ENCODE peak calls at places on chromosome 18, in ten cellular contexts. V, O, I, G, C, R, K, B, F and E are unnamed samples.

GRCh38 chr18:3305933-3306332 is 44.0 kb downstream of the MYL12B start:
- DNase-seq in C (no peak), B (no peak), F (no peak), G (no peak), V (no peak), K (no peak), R (no peak), I (no peak), O (no peak), E (no peak)

GRCh38 chr18:43049021-43049420 is 66.5 kb downstream of the RIT2 start:
- DNase-seq in C (no peak), F (no peak), I (no peak), V (no peak), O (no peak), G (no peak), R (no peak), B (no peak), K (no peak), E (no peak)

GRCh38 chr18:44651453-44651852 is 29.2 kb upstream of the SETBP1 start:
- DNase-seq in B (peak), O (no peak), F (no peak), K (no peak), R (no peak), I (no peak), V (no peak), G (peak), C (no peak), E (no peak)

GRCh38 chr18:3333721-3334386 is 71.9 kb downstream of the MYL12B start:
- DNase-seq in C (no peak), R (no peak), B (no peak), V (no peak), O (no peak), G (no peak), F (no peak), K (no peak), I (no peak), E (no peak)

GRCh38 chr18:908631-909621 is 4.3 kb downstream of the ADCYAP1 start:
- DNase-seq in V (no peak), G (no peak), O (no peak), F (no peak), C (no peak), K (no peak), R (no peak), B (no peak), I (no peak), E (no peak)

GRCh38 chr18:46623541-46623940 is 33.5 kb downstream of the LOXHD1 start:
- DNase-seq in B (peak), K (no peak), R (no peak), C (peak), V (no peak), I (no peak), G (no peak), F (no peak), O (no peak), E (no peak)

GRCh38 chr18:369224-370010 is 101.6 kb upstream of the THOC1 start:
- DNase-seq in O (no peak), I (no peak), F (no peak), K (no peak), R (no peak), C (no peak), B (no peak), V (no peak), G (no peak), E (no peak)

GRCh38 chr18:24341361-24341760 is 56.3 kb downstream of the OSBPL1A start:
- DNase-seq in O (no peak), B (no peak), K (no peak), G (no peak), C (no peak), F (no peak), R (no peak), I (no peak), V (no peak), E (no peak)

GRCh38 chr18:25103468-25104155 is 248.4 kb downstream of the ZNF521 start:
- DNase-seq in F (no peak), I (no peak), G (no peak), V (no peak), B (no peak), O (no peak), C (no peak), R (no peak), K (no peak), E (no peak)

GRCh38 chr18:49811151-49811938 is 2.0 kb downstream of the ACAA2 start:
- DNase-seq in I (no peak), F (no peak), G (no peak), C (no peak), V (no peak), B (no peak), O (no peak), R (no peak), K (no peak), E (no peak)

GRCh38 chr18:34802938-34803337 is 92.8 kb downstream of the DTNA start:
- DNase-seq in F (no peak), R (no peak), G (no peak), I (no peak), C (no peak), K (no peak), B (no peak), V (no peak), O (no peak), E (no peak)

GRCh38 chr18:1965541-1965940 is 605.8 kb downstream of the METTL4 start:
- DNase-seq in R (no peak), I (no peak), F (no peak), V (no peak), B (no peak), K (no peak), G (no peak), C (no peak), O (no peak), E (no peak)

GRCh38 chr18:10190564-10190963 is 263.9 kb upstream of the APCDD1 start:
- DNase-seq in V (no peak), F (no peak), B (no peak), K (no peak), C (no peak), I (no peak), G (no peak), R (no peak), O (no peak), E (no peak)

GRCh38 chr18:73563345-73563744 is 584.3 kb downstream of the FBXO15 start:
- DNase-seq in V (no peak), O (no peak), C (no peak), B (no peak), R (no peak), F (no peak), I (no peak), K (no peak), G (no peak), E (no peak)

GRCh38 chr18:32389868-32390267 is 80.8 kb downstream of the GAREM1 start:
- DNase-seq in V (no peak), R (no peak), B (no peak), I (peak), O (no peak), C (no peak), F (no peak), G (no peak), K (peak), E (no peak)

DNA sequence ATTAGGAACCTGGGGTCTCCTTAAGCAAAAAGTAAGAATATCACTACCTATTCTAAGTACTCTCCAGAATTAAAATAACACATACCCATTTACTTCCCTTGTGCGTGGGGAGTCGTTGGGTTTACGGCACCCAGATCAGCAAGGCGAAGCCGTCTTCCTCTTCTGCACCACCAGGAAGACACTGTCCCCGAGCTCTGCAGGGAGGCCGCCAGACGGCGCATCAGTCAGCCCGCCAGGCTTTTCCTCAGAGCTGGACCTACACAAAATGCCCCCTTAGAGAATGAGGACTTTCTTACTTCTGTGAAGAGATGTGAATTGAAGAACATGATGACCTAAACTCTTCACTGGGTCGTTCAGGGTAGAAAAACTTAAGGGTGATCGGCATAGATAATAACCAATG is 526.5 kb downstream of the GALR1 start:
- DNase-seq in C (no peak), G (no peak), K (no peak), I (no peak), R (no peak), B (no peak), V (no peak), F (no peak), O (no peak), E (no peak)
- TF ChIP-seq POLR2A in C (no peak), G (no peak), K (no peak), I (no peak), R (no peak), B (no peak), V (no peak), F (no peak), O (no peak), E (no peak)

DNA sequence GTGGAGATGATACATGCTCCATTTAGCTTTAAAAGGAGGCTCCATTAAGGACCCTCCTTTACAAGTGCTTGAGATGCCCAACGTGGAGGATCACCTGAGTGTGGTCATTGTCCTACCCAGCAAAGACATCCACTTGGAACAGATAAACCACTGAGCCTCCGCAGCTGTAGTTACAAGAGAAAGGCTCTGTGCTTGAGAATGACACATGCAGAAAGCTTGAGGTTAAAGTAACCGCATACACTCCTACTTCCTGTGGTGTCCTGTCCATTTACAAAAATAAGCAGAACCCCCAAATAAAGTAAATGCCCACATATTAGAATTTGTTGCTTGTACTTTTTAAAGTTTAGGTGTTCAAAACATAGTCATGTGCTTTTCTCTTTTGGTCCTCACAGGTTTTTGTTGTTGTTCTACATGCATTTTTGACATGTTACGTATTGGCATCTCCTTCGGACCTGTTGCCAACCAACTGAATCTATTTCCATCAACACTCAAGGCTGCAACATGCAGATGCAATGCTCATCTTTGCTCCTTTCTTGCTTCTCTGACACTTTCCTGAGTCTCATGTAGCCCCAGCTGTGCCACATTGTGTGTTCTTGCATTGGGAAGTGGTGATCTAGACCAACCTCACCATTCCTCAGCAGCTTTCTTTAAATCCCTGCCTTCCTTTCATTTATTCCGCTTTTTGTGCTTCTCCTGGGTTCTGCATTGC is 56.0 kb downstream of the SERPINB7 start:
- DNase-seq in I (no peak), R (no peak), C (no peak), B (no peak), F (no peak), G (no peak), V (no peak), K (no peak), O (no peak), E (no peak)
- TF ChIP-seq POLR2A in I (no peak), R (no peak), C (no peak), B (no peak), F (no peak), G (no peak), V (no peak), K (no peak), O (no peak), E (no peak)

GRCh38 chr18:48408111-48408726 is 964 bp downstream of the ZBTB7C start:
- DNase-seq in F (no peak), V (no peak), B (peak), R (no peak), C (no peak), K (no peak), O (no peak), G (no peak), I (no peak), E (no peak)

GRCh38 chr18:48409591-48410094 is 460 bp upstream of the ZBTB7C start:
- DNase-seq in B (peak), O (no peak), C (no peak), I (no peak), G (no peak), R (peak), F (no peak), K (no peak), V (no peak), E (peak)

GRCh38 chr18:48410095-48410920 is 1.1 kb upstream of the ZBTB7C start:
- DNase-seq in G (peak), O (peak), C (peak), I (peak), V (peak), F (peak), K (peak), B (peak), R (peak), E (peak)

GRCh38 chr18:48407358-48407757 is 1.8 kb downstream of the ZBTB7C start:
- DNase-seq in R (no peak), G (no peak), V (no peak), F (no peak), C (no peak), K (no peak), I (no peak), O (no peak), B (no peak), E (no peak)

GRCh38 chr18:48408727-48409590 is at the start of gene ZBTB7C:
- DNase-seq in G (no peak), O (no peak), B (peak), K (peak), C (no peak), I (peak), V (no peak), R (no peak), F (no peak), E (peak)
- TF ChIP-seq POLR2A in G (no peak), O (no peak), B (no peak), K (no peak), C (no peak), I (no peak), V (no peak), R (no peak), F (no peak), E (no peak)

GRCh38 chr18:56984731-56985130 is 162.2 kb upstream of the BOD1L2 start:
- DNase-seq in F (no peak), I (peak), R (no peak), B (no peak), V (no peak), C (no peak), O (peak), G (no peak), K (no peak), E (no peak)

GRCh38 chr18:56987236-56987635 is 159.7 kb upstream of the BOD1L2 start:
- DNase-seq in O (no peak), K (no peak), F (no peak), V (no peak), I (no peak), C (no peak), B (no peak), G (no peak), R (no peak), E (no peak)

GRCh38 chr18:56986829-56987228 is 160.1 kb upstream of the BOD1L2 start:
- DNase-seq in O (peak), K (no peak), R (no peak), B (no peak), I (no peak), C (no peak), G (peak), F (no peak), V (no peak), E (no peak)

GRCh38 chr18:56982756-56983155 is 164.1 kb upstream of the BOD1L2 start:
- DNase-seq in C (no peak), R (no peak), B (no peak), V (no peak), K (no peak), I (no peak), O (no peak), F (no peak), G (no peak), E (peak)

DNA sequence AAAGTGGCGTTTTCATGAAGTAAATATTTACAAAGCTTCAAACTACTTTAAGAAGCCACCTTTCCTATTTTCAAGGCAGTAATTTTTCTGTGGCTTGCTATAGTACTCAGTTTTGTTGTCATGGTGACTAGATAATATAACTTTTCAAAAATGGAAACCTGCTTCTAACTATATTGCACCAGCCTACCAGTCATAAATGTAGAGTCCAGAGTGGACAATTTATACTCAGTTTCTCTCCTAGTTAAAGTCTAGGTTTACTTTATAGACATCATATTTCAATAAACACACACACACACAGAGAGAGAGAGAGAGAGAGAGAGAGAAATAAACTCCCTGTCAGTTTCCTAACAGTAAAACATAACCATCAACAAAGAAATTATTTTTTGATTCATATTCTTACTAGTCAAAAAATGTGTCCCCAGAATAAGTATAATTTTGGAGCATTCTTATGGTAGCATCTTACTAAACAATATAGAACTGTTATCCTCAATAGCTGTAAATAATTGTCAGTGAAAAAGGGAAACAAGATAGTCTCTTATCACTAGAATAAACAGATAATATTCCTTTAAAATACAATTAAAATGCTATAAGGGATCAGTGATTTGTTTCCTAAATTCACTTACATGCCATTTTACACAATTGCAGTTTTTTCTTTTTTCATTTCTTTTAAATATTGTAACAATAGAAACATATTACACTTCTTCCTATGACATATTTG is 163.5 kb upstream of the BOD1L2 start:
- DNase-seq in O (no peak), G (no peak), B (no peak), V (no peak), I (no peak), K (no peak), R (no peak), F (no peak), C (no peak), E (no peak)
- TF ChIP-seq POLR2A in O (no peak), G (no peak), B (no peak), V (no peak), I (no peak), K (no peak), R (no peak), F (no peak), C (no peak), E (no peak)

GRCh38 chr18:63319383-63320040 is at the start of gene BCL2:
- DNase-seq in O (no peak), C (peak), K (no peak), B (peak), I (no peak), G (peak), F (no peak), V (peak), R (no peak), E (peak)

GRCh38 chr18:63318882-63319382 is 637 bp downstream of the BCL2 start:
- DNase-seq in I (no peak), V (no peak), F (no peak), O (no peak), B (peak), G (no peak), R (no peak), K (no peak), C (no peak), E (peak)

GRCh38 chr18:63316612-63317555 is 2.7 kb downstream of the BCL2 start:
- DNase-seq in G (no peak), F (no peak), C (peak), I (no peak), B (no peak), V (no peak), R (no peak), K (no peak), O (no peak), E (no peak)

GRCh38 chr18:63317556-63317946 is 2.0 kb downstream of the BCL2 start:
- DNase-seq in O (no peak), B (no peak), R (no peak), C (no peak), K (no peak), F (no peak), I (no peak), G (no peak), V (no peak), E (peak)

GRCh38 chr18:63317982-63318881 is 1.3 kb downstream of the BCL2 start:
- DNase-seq in F (no peak), R (peak), B (no peak), G (no peak), V (peak), C (peak), O (no peak), I (peak), K (peak), E (peak)
- TF ChIP-seq POLR2A in F (no peak), R (no peak), B (no peak), G (no peak), V (no peak), C (no peak), O (no peak), I (peak), K (no peak), E (no peak)

GRCh38 chr18:12287684-12288405 is 20.2 kb upstream of the TUBB6 start:
- DNase-seq in I (peak), K (peak), B (peak), R (peak), O (peak), G (peak), C (no peak), V (peak), F (peak), E (peak)
- TF ChIP-seq POLR2A in I (peak), K (no peak), B (no peak), R (no peak), O (no peak), G (no peak), C (no peak), V (peak), F (no peak), E (no peak)

DNA sequence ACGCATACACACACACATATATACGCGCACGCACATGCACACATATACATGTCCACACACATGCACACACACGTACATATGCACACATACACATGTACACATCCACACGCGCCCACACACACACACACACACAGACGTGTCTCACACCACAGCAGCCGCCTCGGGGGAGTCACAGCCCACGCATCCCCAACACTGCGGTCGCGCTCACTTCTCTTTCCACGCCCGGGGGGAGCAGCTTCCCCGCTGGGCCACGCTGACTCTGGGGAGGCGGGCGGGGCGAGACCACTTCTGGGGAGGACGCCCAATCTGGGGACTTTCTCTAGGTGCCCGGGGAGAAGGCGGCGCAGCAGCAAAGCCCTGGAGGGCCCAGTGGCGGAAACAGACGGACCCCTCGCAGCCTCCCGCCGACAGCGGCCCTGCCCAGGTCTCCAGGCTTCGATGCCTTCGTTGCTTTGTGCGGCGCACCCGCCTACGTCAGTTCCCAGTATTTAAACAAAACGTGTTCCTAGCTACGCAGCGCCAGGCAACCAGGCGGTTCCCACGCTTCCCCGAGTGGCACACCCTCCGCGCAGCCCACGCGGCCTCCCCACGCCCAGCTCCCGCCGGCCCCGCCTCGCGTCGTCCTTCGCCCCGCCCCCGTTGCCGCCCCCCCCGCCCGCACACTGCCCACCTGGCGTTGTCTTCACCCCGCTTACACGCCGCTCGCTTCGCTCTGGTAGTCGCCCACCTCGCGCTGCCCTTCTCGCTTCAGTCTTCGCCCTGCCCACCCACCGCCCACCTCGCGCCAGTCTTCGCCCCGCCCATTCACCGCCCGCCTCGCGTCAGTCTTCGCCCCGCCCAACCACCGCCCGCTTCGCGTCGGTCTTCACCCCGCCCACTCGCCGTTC is 810 bp upstream of the RBFA start:
- DNase-seq in O (no peak), C (peak), F (no peak), B (no peak), K (no peak), V (peak), I (peak), R (peak), G (peak), E (no peak)
- TF ChIP-seq POLR2A in O (peak), C (no peak), F (no peak), B (no peak), K (no peak), V (peak), I (peak), R (no peak), G (peak), E (no peak)